ENCODE peak calls at places on chromosomes 13 and 19, in eight cellular contexts. F is NCI-H774; C is kidney epithelial cell; E is AG04450; M is progenitor cell of endocrine pancreas; K is activated CD4-positive, alpha-beta T cell treated with anti-CD3 and anti-CD28 coated beads, Interleukin-2, amount 10 ng/mL, durations not matched to agents 7 days and 5 days; G is ELR; W is C1 segment of cervical spinal cord. Y is an unnamed sample.

GRCh38 chr19:10986301-10987127 is 25.7 kb downstream of the SMARCA4 start:
- DNase-seq in F (no peak), C (no peak), E (no peak), M (no peak), K (no peak), G (no peak), W (no peak), Y (peak)

GRCh38 chr13:42754801-42755513 is 26.4 kb upstream of the FAM216B start:
- DNase-seq in F (no peak), C (no peak), E (no peak), M (no peak), K (no peak), G (no peak), W (no peak), Y (peak)

GRCh38 chr19:55468054-55468393 is 3.5 kb upstream of the C19orf85 start:
- DNase-seq in F (no peak), C (no peak), E (no peak), M (no peak), K (no peak), G (no peak), W (no peak), Y (no peak)

GRCh38 chr13:76852991-76853390 is 33.2 kb downstream of the KCTD12 start:
- DNase-seq in F (no peak), C (peak), E (no peak), M (no peak), K (no peak), G (peak), W (no peak), Y (no peak)

GRCh38 chr19:6424190-6424938 is at the start of gene KHSRP:
- DNase-seq in F (no peak), C (no peak), E (no peak), M (no peak), K (peak), G (peak), W (peak), Y (peak)

GRCh38 chr13:65461590-65461989 is 1768.5 kb downstream of the PCDH9 start:
- DNase-seq in F (no peak), C (no peak), E (peak), M (no peak), K (no peak), G (peak), W (no peak), Y (no peak)

GRCh38 chr19:54551293-54551692 is 22.3 kb upstream of the LILRA2 start:
- DNase-seq in F (no peak), C (no peak), E (no peak), M (no peak), K (peak), G (no peak), W (no peak), Y (no peak)

GRCh38 chr19:592101-592500 is 2.4 kb downstream of the HCN2 start:
- DNase-seq in F (no peak), C (no peak), E (no peak), M (no peak), K (no peak), G (no peak), W (no peak), Y (no peak)

GRCh38 chr13:31179754-31180153 is 18.1 kb upstream of the HSPH1 start:
- DNase-seq in F (no peak), C (no peak), E (no peak), M (no peak), K (no peak), G (no peak), W (no peak), Y (no peak)

GRCh38 chr19:18674616-18675015 is 8.9 kb upstream of the CRTC1 start:
- DNase-seq in F (no peak), C (no peak), E (no peak), M (no peak), K (no peak), G (peak), W (peak), Y (peak)

GRCh38 chr13:86846501-86846900 is 824.7 kb upstream of the SLITRK5 start:
- DNase-seq in F (no peak), C (no peak), E (no peak), M (no peak), K (no peak), G (peak), W (no peak), Y (no peak)

GRCh38 chr13:73138276-73138950 is 79.6 kb downstream of the KLF5 start:
- DNase-seq in F (no peak), C (no peak), E (peak), M (no peak), K (no peak), G (peak), W (no peak), Y (peak)

GRCh38 chr19:29329460-29330134 is 116.6 kb upstream of the UQCRFS1 start:
- DNase-seq in F (no peak), C (no peak), E (no peak), M (peak), K (peak), G (peak), W (no peak), Y (no peak)

GRCh38 chr13:112066624-112067004 is 335 bp upstream of the SOX1 start:
- DNase-seq in F (peak), C (no peak), E (no peak), M (no peak), K (peak), G (no peak), W (peak), Y (peak)

GRCh38 chr13:62358646-62358932 is 942.9 kb upstream of the PCDH20 start:
- DNase-seq in F (no peak), C (no peak), E (no peak), M (no peak), K (no peak), G (no peak), W (no peak), Y (no peak)

GRCh38 chr19:38729653-38730469 is 14.4 kb downstream of the CAPN12 start:
- DNase-seq in F (peak), C (no peak), E (no peak), M (peak), K (peak), G (peak), W (peak), Y (peak)

GRCh38 chr19:55146648-55147218 is 2.3 kb downstream of the TNNT1 start:
- DNase-seq in F (peak), C (no peak), E (no peak), M (no peak), K (no peak), G (peak), W (no peak), Y (peak)

GRCh38 chr13:46035066-46035465 is 17.5 kb downstream of the ZC3H13 start:
- DNase-seq in F (peak), C (no peak), E (no peak), M (no peak), K (no peak), G (no peak), W (no peak), Y (no peak)

GRCh38 chr19:49932041-49932451 is 2.7 kb upstream of the NUP62 start:
- DNase-seq in F (no peak), C (peak), E (no peak), M (no peak), K (no peak), G (no peak), W (no peak), Y (no peak)

GRCh38 chr13:50410921-50411712 is 395.9 kb downstream of the KCNRG start:
- DNase-seq in F (no peak), C (peak), E (peak), M (no peak), K (no peak), G (peak), W (no peak), Y (peak)

GRCh38 chr13:45280751-45281634 is 60.0 kb downstream of the TPT1 start:
- DNase-seq in F (peak), C (peak), E (peak), M (no peak), K (peak), G (peak), W (peak), Y (peak)

GRCh38 chr13:98315466-98315865 is 138.4 kb upstream of the RNF113B start:
- DNase-seq in F (no peak), C (peak), E (no peak), M (no peak), K (no peak), G (no peak), W (no peak), Y (no peak)

GRCh38 chr13:25136872-25137623 is 35.0 kb downstream of the AMER2 start:
- DNase-seq in F (no peak), C (no peak), E (no peak), M (no peak), K (no peak), G (no peak), W (no peak), Y (no peak)

GRCh38 chr13:84037937-84038464 is 155.7 kb upstream of the SLITRK1 start:
- DNase-seq in F (no peak), C (no peak), E (no peak), M (no peak), K (peak), G (peak), W (no peak), Y (peak)

GRCh38 chr13:41145136-41145908 is 12.7 kb upstream of the KBTBD6 start:
- DNase-seq in F (no peak), C (no peak), E (peak), M (no peak), K (no peak), G (peak), W (no peak), Y (no peak)

GRCh38 chr19:18814063-18814462 is 17.7 kb upstream of the UPF1 start:
- DNase-seq in F (no peak), C (no peak), E (no peak), M (no peak), K (no peak), G (no peak), W (no peak), Y (peak)

GRCh38 chr19:46733693-46734240 is 12.1 kb upstream of the FKRP start:
- DNase-seq in F (no peak), C (no peak), E (no peak), M (no peak), K (no peak), G (peak), W (no peak), Y (no peak)

GRCh38 chr19:27736225-27736624 is 1476.7 kb downstream of the UQCRFS1 start:
- DNase-seq in F (no peak), C (no peak), E (no peak), M (no peak), K (no peak), G (no peak), W (no peak), Y (no peak)

GRCh38 chr13:43835701-43836100 is 43.8 kb downstream of the CCDC122 start:
- DNase-seq in F (no peak), C (no peak), E (no peak), M (no peak), K (no peak), G (no peak), W (no peak), Y (no peak)

GRCh38 chr13:28716511-28716910 is 2.3 kb downstream of the SLC46A3 start:
- DNase-seq in F (no peak), C (peak), E (no peak), M (no peak), K (no peak), G (peak), W (no peak), Y (peak)

Y was measured in osteoblast.